ENCODE peak calls at places on chromosomes 4 and X, in seven cellular contexts. G, N, D, V, W, S and H are unnamed samples.

GRCh38 chrX:128106630-128107029 is 54.4 kb upstream of the ACTRT1 start:
- DNase-seq in G (no peak), N (no peak), D (no peak), V (no peak), W (no peak), S (no peak), H (no peak)

GRCh38 chr4:147453561-147454141 is 27.2 kb upstream of the EDNRA start:
- DNase-seq in G (no peak), N (peak), D (no peak), V (peak), W (no peak), S (peak), H (peak)

GRCh38 chr4:66048861-66049260 is 378.6 kb upstream of the EPHA5 start:
- DNase-seq in G (no peak), N (peak), D (no peak), V (no peak), W (no peak), S (peak), H (peak)

GRCh38 chr4:164748375-164748774 is 5.6 kb upstream of the SMIM31 start:
- DNase-seq in G (no peak), N (peak), D (no peak), V (peak), W (no peak), S (peak), H (peak)

GRCh38 chrX:50114113-50114512 is 86.7 kb downstream of the AKAP4 start:
- DNase-seq in G (no peak), N (no peak), D (no peak), V (no peak), W (no peak), S (no peak), H (no peak)

GRCh38 chr4:106362426-106362825 is 6.2 kb downstream of the GIMD1 start:
- DNase-seq in G (no peak), N (no peak), D (no peak), V (peak), W (no peak), S (no peak), H (no peak)

GRCh38 chr4:109232666-109233065 is 69.8 kb downstream of the COL25A1 start:
- DNase-seq in G (no peak), N (no peak), D (no peak), V (no peak), W (no peak), S (no peak), H (no peak)

GRCh38 chr4:3229328-3229727 is 19.6 kb upstream of the MSANTD1 start:
- DNase-seq in G (no peak), N (no peak), D (no peak), V (no peak), W (no peak), S (no peak), H (no peak)

GRCh38 chr4:74230902-74231499 is 73.1 kb downstream of the MTHFD2L start:
- DNase-seq in G (peak), N (peak), D (no peak), V (peak), W (no peak), S (peak), H (peak)

GRCh38 chr4:15232725-15233597 is 194.9 kb upstream of the C1QTNF7 start:
- DNase-seq in G (no peak), N (peak), D (no peak), V (peak), W (peak), S (peak), H (peak)

GRCh38 chr4:158259955-158260575 is 49.8 kb downstream of the TMEM144 start:
- DNase-seq in G (no peak), N (peak), D (no peak), V (peak), W (no peak), S (peak), H (peak)
- TF ChIP-seq CTCF in G (no peak), N (peak), D (peak), V (peak), W (peak), S (no peak), H (no peak)

DNA sequence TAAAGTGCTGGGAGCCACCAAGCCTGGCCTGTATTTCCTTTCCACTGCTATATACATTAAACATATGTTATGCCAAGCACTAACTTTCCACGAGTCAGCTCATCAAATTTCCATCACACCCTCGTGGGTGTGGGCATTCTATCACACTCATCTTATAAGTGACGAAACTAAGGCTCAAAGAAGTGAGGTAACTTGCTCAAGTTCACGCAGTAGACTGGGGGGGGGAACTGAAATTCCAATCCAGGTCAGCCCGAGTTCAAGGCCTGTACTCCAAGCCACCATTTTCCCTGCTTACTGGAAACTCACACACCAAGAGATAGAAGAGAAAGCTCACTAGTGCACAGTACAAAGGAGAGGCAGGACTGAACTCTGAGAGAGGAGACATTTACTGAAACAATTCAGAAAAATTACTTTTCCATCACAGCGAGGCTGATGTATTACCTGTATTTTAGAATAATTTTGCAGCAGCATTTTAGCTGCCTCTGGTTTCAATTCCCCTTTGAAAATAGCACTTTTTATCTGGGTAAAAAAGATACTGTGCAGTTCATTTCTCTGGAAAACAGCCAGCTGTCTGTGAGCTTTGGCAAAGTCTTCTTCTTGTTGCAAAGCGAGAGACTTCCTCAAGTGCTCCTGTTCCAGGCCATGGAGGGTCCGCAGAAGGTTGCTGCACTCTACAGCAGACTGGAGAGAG is 76.9 kb downstream of the EVC2 start:
- DNase-seq in G (no peak), N (no peak), D (no peak), V (no peak), W (no peak), S (peak), H (no peak)
- H3K4me3 ChIP-seq in G (no peak), N (no peak), D (no peak), V (no peak), W (no peak), S (no peak), H (no peak)

GRCh38 chrX:87160435-87161010 is 357.1 kb upstream of the KLHL4 start:
- DNase-seq in G (no peak), N (no peak), D (no peak), V (no peak), W (no peak), S (no peak), H (no peak)
- TF ChIP-seq CTCF in G (no peak), N (no peak), D (no peak), V (no peak), W (no peak), S (no peak), H (no peak)

GRCh38 chr4:93828830-93829530 is 427 bp downstream of the ATOH1 start:
- DNase-seq in G (peak), N (no peak), D (no peak), V (no peak), W (no peak), S (no peak), H (no peak)
- H3K4me3 ChIP-seq in G (peak), N (no peak), D (peak), V (peak), W (no peak), S (no peak), H (peak)